ENCODE peak calls at places on chromosomes 12 and 14, in five cellular contexts. One of them, this sample, is unnamed.
A peak's percentile ranks its signal among the peaks of the same experiment; 100 is the strongest.

GRCh38 chr12:127685476-127686234 is 581.3 kb upstream of the TMEM132C start:
- DNase-seq in H1: no peak
- DNase-seq in HCT116: no peak
- DNase-seq in HepG2: no peak
- DNase-seq in SK-N-SH: no peak
- DNase-seq in this sample: no peak

GRCh38 chr14:36582874-36583241 is 444 bp upstream of the NKX2-8 start:
- DNase-seq in HepG2: no peak
- DNase-seq in H1: no peak
- DNase-seq in HCT116: no peak
- DNase-seq in SK-N-SH: peak; percentile 11
- DNase-seq in this sample: no peak

GRCh38 chr12:24822121-24822899 is 126.6 kb downstream of the BCAT1 start:
- DNase-seq in HepG2: no peak
- DNase-seq in H1: no peak
- DNase-seq in HCT116: no peak
- DNase-seq in SK-N-SH: no peak
- DNase-seq in this sample: no peak

GRCh38 chr12:54003625-54004024 is 3.7 kb downstream of the HOXC9 start:
- DNase-seq in HCT116: no peak
- DNase-seq in HepG2: no peak
- DNase-seq in H1: no peak
- DNase-seq in SK-N-SH: no peak
- DNase-seq in this sample: no peak

GRCh38 chr12:43338848-43339526 is 213.0 kb downstream of the ADAMTS20 start:
- DNase-seq in HCT116: peak; percentile 16
- DNase-seq in H1: no peak
- DNase-seq in SK-N-SH: peak; percentile 31
- DNase-seq in HepG2: peak; percentile 2
- DNase-seq in this sample: no peak

GRCh38 chr14:89549381-89550102 is 132.5 kb upstream of the FOXN3 start:
- DNase-seq in H1: no peak
- DNase-seq in SK-N-SH: no peak
- DNase-seq in HepG2: no peak
- DNase-seq in HCT116: no peak
- DNase-seq in this sample: no peak

GRCh38 chr12:124296295-124296915 is 1.5 kb downstream of the RFLNA start:
- DNase-seq in H1: no peak
- DNase-seq in HCT116: no peak
- DNase-seq in HepG2: no peak
- DNase-seq in SK-N-SH: peak; percentile 61
- DNase-seq in this sample: no peak

GRCh38 chr12:61654698-61655097 is 605.5 kb upstream of the USP15 start:
- DNase-seq in H1: no peak
- DNase-seq in HepG2: peak; percentile 7
- DNase-seq in HCT116: peak; percentile 13
- DNase-seq in SK-N-SH: no peak
- DNase-seq in this sample: peak; percentile 47

GRCh38 chr14:39416072-39416471 is 16.2 kb downstream of the FBXO33 start:
- DNase-seq in HepG2: no peak
- DNase-seq in HCT116: no peak
- DNase-seq in SK-N-SH: no peak
- DNase-seq in H1: no peak
- DNase-seq in this sample: no peak

GRCh38 chr14:59630281-59630963 is 53.8 kb upstream of the CCDC175 start:
- DNase-seq in SK-N-SH: peak; percentile 89
- DNase-seq in H1: peak; percentile 68
- DNase-seq in HCT116: no peak
- DNase-seq in HepG2: no peak
- DNase-seq in this sample: peak; percentile 69

GRCh38 chr12:95577820-95578219 is 26.5 kb upstream of the USP44 start:
- DNase-seq in H1: no peak
- DNase-seq in HepG2: no peak
- DNase-seq in HCT116: no peak
- DNase-seq in SK-N-SH: no peak
- DNase-seq in this sample: no peak

GRCh38 chr12:56155256-56155845 is 2.8 kb upstream of the MYL6 start:
- DNase-seq in H1: no peak
- DNase-seq in HCT116: no peak
- DNase-seq in SK-N-SH: no peak
- DNase-seq in HepG2: no peak
- DNase-seq in this sample: no peak

GRCh38 chr14:99717682-99718013 is 33.5 kb downstream of the CYP46A1 start:
- DNase-seq in HepG2: no peak
- DNase-seq in HCT116: no peak
- DNase-seq in H1: no peak
- DNase-seq in SK-N-SH: no peak
- DNase-seq in this sample: no peak

GRCh38 chr12:32644455-32644854 is 34.6 kb upstream of the DNM1L start:
- DNase-seq in SK-N-SH: no peak
- DNase-seq in H1: no peak
- DNase-seq in HCT116: no peak
- DNase-seq in HepG2: no peak
- DNase-seq in this sample: no peak

GRCh38 chr12:121048442-121048841 is 9.4 kb upstream of the OASL start:
- DNase-seq in HepG2: no peak
- DNase-seq in HCT116: no peak
- DNase-seq in H1: no peak
- DNase-seq in SK-N-SH: peak; percentile 73
- DNase-seq in this sample: no peak

GRCh38 chr12:55935742-55936151 is 4.8 kb downstream of the DGKA start:
- DNase-seq in HepG2: no peak
- DNase-seq in SK-N-SH: no peak
- DNase-seq in HCT116: no peak
- DNase-seq in H1: no peak
- DNase-seq in this sample: no peak

GRCh38 chr14:29028973-29029582 is 262.5 kb downstream of the FOXG1 start:
- DNase-seq in HCT116: no peak
- DNase-seq in SK-N-SH: no peak
- DNase-seq in H1: peak; percentile 56
- DNase-seq in HepG2: peak; percentile 99
- DNase-seq in this sample: peak; percentile 46

GRCh38 chr12:22340143-22340542 is 5.6 kb upstream of the ST8SIA1 start:
- DNase-seq in H1: no peak
- DNase-seq in HCT116: no peak
- DNase-seq in HepG2: no peak
- DNase-seq in SK-N-SH: no peak
- DNase-seq in this sample: no peak

GRCh38 chr14:103155013-103155412 is 31.8 kb downstream of the TNFAIP2 start:
- DNase-seq in HepG2: peak; percentile 69
- DNase-seq in HCT116: peak; percentile 61
- DNase-seq in SK-N-SH: peak; percentile 77
- DNase-seq in H1: no peak
- DNase-seq in this sample: no peak

GRCh38 chr14:86221000-86221399 is 691.1 kb downstream of the FLRT2 start:
- DNase-seq in HepG2: peak; percentile 3
- DNase-seq in H1: peak; percentile 51
- DNase-seq in HCT116: no peak
- DNase-seq in SK-N-SH: no peak
- DNase-seq in this sample: no peak

GRCh38 chr12:1282670-1283361 is 291.8 kb downstream of the ERC1 start:
- DNase-seq in SK-N-SH: no peak
- DNase-seq in H1: no peak
- DNase-seq in HCT116: no peak
- DNase-seq in HepG2: no peak
- DNase-seq in this sample: no peak

GRCh38 chr14:23294734-23295561 is 7.7 kb downstream of the PPP1R3E start:
- DNase-seq in HCT116: no peak
- DNase-seq in H1: peak; percentile 56
- DNase-seq in SK-N-SH: peak; percentile 54
- DNase-seq in HepG2: peak; percentile 77
- DNase-seq in this sample: peak; percentile 61

GRCh38 chr14:99838555-99839193 is 45.5 kb downstream of the EML1 start:
- DNase-seq in HCT116: no peak
- DNase-seq in H1: peak; percentile 67
- DNase-seq in SK-N-SH: no peak
- DNase-seq in HepG2: peak; percentile 84
- DNase-seq in this sample: peak; percentile 66

GRCh38 chr12:75725505-75726120 is 214.2 kb upstream of the KRR1 start:
- DNase-seq in H1: no peak
- DNase-seq in SK-N-SH: no peak
- DNase-seq in HepG2: no peak
- DNase-seq in HCT116: peak; percentile 89
- DNase-seq in this sample: no peak

GRCh38 chr14:91108941-91109611 is 4.8 kb upstream of the DGLUCY start:
- DNase-seq in HCT116: no peak
- DNase-seq in HepG2: no peak
- DNase-seq in SK-N-SH: no peak
- DNase-seq in H1: no peak
- DNase-seq in this sample: no peak

GRCh38 chr12:105334568-105334967 is 4.1 kb downstream of the C12orf75 start:
- DNase-seq in SK-N-SH: no peak
- DNase-seq in H1: no peak
- DNase-seq in HCT116: no peak
- DNase-seq in HepG2: no peak
- DNase-seq in this sample: no peak

GRCh38 chr14:67526676-67527459 is 6.2 kb upstream of the PLEKHH1 start:
- DNase-seq in SK-N-SH: peak; percentile 65
- DNase-seq in HepG2: peak; percentile 43
- DNase-seq in H1: peak; percentile 66
- DNase-seq in HCT116: peak; percentile 59
- DNase-seq in this sample: peak; percentile 77

GRCh38 chr14:65446159-65446558 is 33.6 kb downstream of the FUT8 start:
- DNase-seq in H1: no peak
- DNase-seq in HepG2: no peak
- DNase-seq in SK-N-SH: no peak
- DNase-seq in HCT116: no peak
- DNase-seq in this sample: no peak

GRCh38 chr12:110721570-110721969 is 21.1 kb downstream of the PPP1CC start:
- DNase-seq in H1: no peak
- DNase-seq in SK-N-SH: no peak
- DNase-seq in HepG2: no peak
- DNase-seq in HCT116: no peak
- DNase-seq in this sample: no peak

GRCh38 chr12:49705479-49706267 is 1.5 kb downstream of the FMNL3 start:
- DNase-seq in HCT116: no peak
- DNase-seq in SK-N-SH: peak; percentile 20
- DNase-seq in H1: no peak
- DNase-seq in HepG2: peak; percentile 10
- DNase-seq in this sample: no peak

DNA sequence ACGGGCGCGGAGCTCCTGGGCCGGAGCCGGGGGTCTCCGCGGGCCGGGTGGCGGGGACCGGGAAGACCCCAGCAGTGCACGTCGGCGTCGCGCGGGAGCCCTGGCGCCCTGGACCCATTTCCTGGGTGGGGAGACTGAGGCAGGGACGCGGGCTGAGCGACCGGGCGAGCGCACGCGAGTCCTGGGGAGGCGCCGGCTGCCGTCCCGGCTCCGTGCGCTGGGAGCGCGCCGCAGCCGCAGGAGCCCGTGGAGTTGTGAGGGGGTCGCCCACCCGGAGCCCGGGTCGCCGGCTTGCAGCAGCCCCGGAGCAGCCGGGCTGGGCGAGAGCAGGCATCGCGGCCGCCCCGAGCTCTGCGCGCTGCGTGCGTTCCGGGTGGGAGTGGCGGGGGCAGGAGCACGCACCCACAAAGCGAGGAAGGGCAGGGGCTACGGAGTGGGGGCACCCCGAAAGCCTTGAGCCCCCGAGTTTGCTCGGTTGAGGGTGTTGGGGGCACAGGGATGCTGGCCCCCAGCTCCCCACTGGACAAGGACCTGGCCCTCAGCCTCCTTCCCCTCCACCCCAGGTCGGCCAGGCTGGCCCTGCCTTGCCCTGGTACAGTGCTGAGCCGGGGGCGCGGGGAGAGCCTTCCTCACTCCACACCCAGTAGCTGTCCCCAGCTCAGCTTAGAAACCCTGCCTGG is 618 bp downstream of the MMP17 start:
- DNase-seq in HepG2: no peak
- DNase-seq in H1: no peak
- DNase-seq in HCT116: no peak
- DNase-seq in SK-N-SH: peak; percentile 68
- DNase-seq in this sample: no peak
- TF ChIP-seq JUND in HepG2: no peak
- TF ChIP-seq JUND in H1: no peak
- TF ChIP-seq JUND in HCT116: no peak
- TF ChIP-seq JUND in SK-N-SH: no peak
- TF ChIP-seq JUND in this sample: no peak

GRCh38 chr12:69898236-69898635 is 73.2 kb downstream of the MYRFL start:
- DNase-seq in HepG2: no peak
- DNase-seq in HCT116: no peak
- DNase-seq in SK-N-SH: no peak
- DNase-seq in H1: no peak
- DNase-seq in this sample: no peak
- TF ChIP-seq JUND in HepG2: no peak
- TF ChIP-seq JUND in HCT116: no peak
- TF ChIP-seq JUND in SK-N-SH: no peak
- TF ChIP-seq JUND in H1: no peak
- TF ChIP-seq JUND in this sample: no peak

GRCh38 chr12:39966738-39967137 is 139.1 kb downstream of the SLC2A13 start:
- DNase-seq in HepG2: no peak
- DNase-seq in H1: no peak
- DNase-seq in HCT116: no peak
- DNase-seq in SK-N-SH: peak; percentile 46
- DNase-seq in this sample: no peak
- TF ChIP-seq JUND in HepG2: no peak
- TF ChIP-seq JUND in H1: no peak
- TF ChIP-seq JUND in HCT116: no peak
- TF ChIP-seq JUND in SK-N-SH: no peak
- TF ChIP-seq JUND in this sample: no peak

GRCh38 chr12:68334136-68334535 is 2.0 kb upstream of the MDM1 start:
- DNase-seq in H1: no peak
- DNase-seq in HepG2: no peak
- DNase-seq in HCT116: no peak
- DNase-seq in SK-N-SH: peak; percentile 19
- DNase-seq in this sample: peak; percentile 19
- TF ChIP-seq JUND in H1: no peak
- TF ChIP-seq JUND in HepG2: no peak
- TF ChIP-seq JUND in HCT116: no peak
- TF ChIP-seq JUND in SK-N-SH: no peak
- TF ChIP-seq JUND in this sample: no peak

DNA sequence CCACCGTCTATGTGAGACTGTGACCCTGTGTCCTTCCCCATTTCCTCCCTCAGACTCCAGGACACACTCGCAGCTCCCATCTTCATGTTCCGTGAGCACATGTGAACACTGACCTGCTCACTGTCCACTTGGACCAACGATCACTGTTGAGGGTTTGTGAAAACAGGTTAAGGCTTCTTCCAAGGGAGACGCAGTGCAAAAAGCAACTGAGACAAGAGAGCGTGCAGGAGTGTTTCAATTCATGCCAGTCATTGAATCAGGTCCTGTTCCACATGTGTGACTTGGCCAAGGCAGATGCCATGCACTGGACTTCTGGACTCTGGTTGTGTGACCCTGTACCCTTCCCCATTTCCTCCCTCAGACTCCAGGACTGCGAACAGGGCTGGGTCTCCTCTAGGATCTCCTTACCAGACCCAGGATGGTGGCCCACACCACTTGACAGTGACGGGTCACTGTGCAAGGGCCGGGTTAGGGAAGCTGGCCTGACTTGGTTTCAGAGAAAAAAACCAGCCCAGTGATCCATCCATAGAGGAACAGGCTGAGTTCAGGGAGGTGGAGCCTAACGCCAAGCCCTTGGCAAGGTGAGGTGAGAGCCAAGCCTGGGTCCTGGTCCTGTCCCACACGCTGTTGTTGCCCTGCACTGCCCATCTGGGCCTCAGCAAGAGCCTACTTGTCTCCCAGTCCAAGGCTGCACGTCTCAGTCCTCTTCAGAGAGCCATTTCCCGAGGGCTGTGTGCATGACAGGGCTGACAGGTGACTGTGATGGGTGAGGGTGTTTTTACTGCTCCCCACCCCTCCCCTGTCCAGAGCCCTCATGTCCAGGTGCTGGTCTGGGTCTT is 5.7 kb upstream of the KRT5 start:
- DNase-seq in HCT116: no peak
- DNase-seq in SK-N-SH: no peak
- DNase-seq in HepG2: no peak
- DNase-seq in H1: peak; percentile 17
- DNase-seq in this sample: no peak
- TF ChIP-seq JUND in HCT116: no peak
- TF ChIP-seq JUND in SK-N-SH: no peak
- TF ChIP-seq JUND in HepG2: no peak
- TF ChIP-seq JUND in H1: no peak
- TF ChIP-seq JUND in this sample: no peak

This sample was measured in T47D.